ENCODE peak calls at places on chromosomes 12 and 14, in six cellular contexts. G, I, O, L, S and R are unnamed samples. For H3K4me1, the result is how much of the 10 kb centered on the place peaks cover.

GRCh38 chr12:130634866-130635265 is 81.2 kb downstream of the RIMBP2 start:
- DNase-seq in G (no peak), S (no peak), O (no peak), L (no peak), I (no peak), R (no peak)

GRCh38 chr14:67472726-67473125 is 15.8 kb downstream of the TMEM229B start:
- DNase-seq in S (no peak), I (no peak), L (no peak), O (no peak), G (no peak), R (no peak)

GRCh38 chr14:56379956-56380355 is 199.6 kb upstream of the TMEM260 start:
- DNase-seq in I (no peak), O (no peak), L (no peak), S (no peak), G (no peak), R (peak)

GRCh38 chr12:4027412-4027811 is 154.2 kb upstream of the PARP11 start:
- DNase-seq in O (no peak), I (peak), G (no peak), L (no peak), S (no peak), R (no peak)

GRCh38 chr12:28631831-28632230 is 441.6 kb downstream of the CCDC91 start:
- DNase-seq in O (no peak), G (no peak), I (no peak), S (no peak), L (no peak), R (no peak)

GRCh38 chr14:74257078-74257987 is 18.1 kb downstream of the VSX2 start:
- DNase-seq in I (peak), S (peak), O (peak), G (peak), L (peak), R (no peak)

GRCh38 chr12:6323340-6323994 is 13.0 kb downstream of the PLEKHG6 start:
- DNase-seq in G (no peak), L (peak), I (peak), O (peak), S (no peak), R (no peak)

GRCh38 chr14:57299511-57299910 is 30.7 kb downstream of the AP5M1 start:
- DNase-seq in G (no peak), I (no peak), S (no peak), L (no peak), O (no peak), R (no peak)

GRCh38 chr12:13101854-13102375 is 1.6 kb downstream of the GSG1 start:
- DNase-seq in I (no peak), S (no peak), L (no peak), O (peak), G (no peak), R (no peak)

GRCh38 chr12:43277630-43278267 is 274.3 kb downstream of the ADAMTS20 start:
- DNase-seq in I (no peak), G (no peak), L (no peak), S (no peak), O (peak), R (no peak)

GRCh38 chr14:23071244-23071974 is 14.1 kb upstream of the CDH24 start:
- DNase-seq in G (peak), L (peak), I (peak), O (peak), S (peak), R (peak)

GRCh38 chr14:84541008-84541407 is 988.9 kb upstream of the FLRT2 start:
- DNase-seq in L (no peak), G (no peak), S (no peak), I (no peak), O (no peak), R (no peak)

GRCh38 chr12:29662737-29663323 is 120.9 kb downstream of the TMTC1 start:
- DNase-seq in I (no peak), G (no peak), O (no peak), S (no peak), L (no peak), R (no peak)

GRCh38 chr14:106509176-106509575 is 982.8 kb downstream of the TMEM121 start:
- DNase-seq in I (no peak), S (no peak), L (no peak), G (no peak), O (no peak), R (no peak)

GRCh38 chr14:106507354-106507753 is 981.0 kb downstream of the TMEM121 start:
- DNase-seq in S (no peak), G (no peak), O (no peak), L (no peak), I (no peak), R (no peak)

GRCh38 chr14:106506901-106507305 is 980.5 kb downstream of the TMEM121 start:
- DNase-seq in G (no peak), L (no peak), I (no peak), O (no peak), S (no peak), R (no peak)

GRCh38 chr14:106509795-106510194 is 983.4 kb downstream of the TMEM121 start:
- DNase-seq in S (no peak), L (no peak), O (no peak), G (no peak), I (no peak), R (no peak)

DNA sequence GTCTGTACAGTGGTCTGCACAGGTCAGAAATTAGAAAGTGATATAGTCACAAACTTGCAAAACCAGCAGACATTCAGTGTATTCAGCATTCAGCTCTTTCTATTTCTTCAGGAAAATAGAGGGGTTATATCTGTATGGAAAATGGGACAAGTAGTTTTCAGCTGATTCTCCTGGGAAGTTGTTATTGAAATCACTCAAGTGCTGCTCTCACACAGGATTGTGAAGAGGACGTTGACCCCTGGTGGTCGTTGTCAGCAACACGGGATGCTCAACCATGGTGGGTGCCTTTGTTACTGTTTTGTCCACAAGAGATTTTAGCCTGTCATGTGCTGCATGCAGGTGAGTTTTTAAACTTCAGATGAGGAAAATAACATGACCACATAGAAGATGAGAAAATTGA is 981.8 kb downstream of the TMEM121 start:
- DNase-seq in L (no peak), I (no peak), S (no peak), O (no peak), G (no peak), R (no peak)
- TF ChIP-seq CTCF in L (no peak), I (no peak), S (no peak), O (no peak), G (no peak), R (no peak)

DNA sequence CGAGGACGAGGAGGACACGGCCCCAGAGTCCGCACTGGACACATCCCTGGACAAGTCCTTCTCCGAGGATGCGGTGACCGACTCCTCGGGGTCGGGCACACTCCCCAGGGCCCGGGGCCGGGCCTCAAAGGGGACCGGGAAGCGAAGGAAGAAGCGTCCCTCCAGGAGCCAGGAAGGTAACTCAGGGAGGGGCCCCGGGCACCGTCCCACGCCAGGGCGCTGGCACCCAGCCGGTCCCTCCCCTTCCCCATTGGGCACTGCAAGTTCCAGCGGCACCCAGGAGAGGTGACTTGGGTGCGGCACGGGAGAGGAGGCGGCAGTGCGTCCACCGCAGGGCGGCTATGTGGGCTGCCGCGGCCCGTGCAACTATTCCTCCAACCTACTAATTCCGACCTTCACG is 9.3 kb upstream of the ADSS1 start:
- DNase-seq in L (no peak), I (no peak), S (no peak), G (no peak), O (no peak), R (no peak)
- H3K4me1 ChIP-seq in L (under half), I (under half), S (under half), G (under half), O (under half), R (under half)

GRCh38 chr14:60803871-60804270 is 69.3 kb downstream of the MNAT1 start:
- DNase-seq in S (no peak), G (no peak), I (no peak), L (no peak), O (no peak), R (no peak)

GRCh38 chr14:60800409-60800808 is 65.8 kb downstream of the MNAT1 start:
- DNase-seq in O (no peak), G (no peak), L (no peak), I (no peak), S (no peak), R (no peak)

GRCh38 chr14:60807247-60807646 is 72.7 kb downstream of the MNAT1 start:
- DNase-seq in L (no peak), S (no peak), G (no peak), I (no peak), O (no peak), R (no peak)

GRCh38 chr14:60807971-60808370 is 73.4 kb downstream of the MNAT1 start:
- DNase-seq in G (no peak), O (no peak), I (no peak), S (no peak), L (no peak), R (no peak)

DNA sequence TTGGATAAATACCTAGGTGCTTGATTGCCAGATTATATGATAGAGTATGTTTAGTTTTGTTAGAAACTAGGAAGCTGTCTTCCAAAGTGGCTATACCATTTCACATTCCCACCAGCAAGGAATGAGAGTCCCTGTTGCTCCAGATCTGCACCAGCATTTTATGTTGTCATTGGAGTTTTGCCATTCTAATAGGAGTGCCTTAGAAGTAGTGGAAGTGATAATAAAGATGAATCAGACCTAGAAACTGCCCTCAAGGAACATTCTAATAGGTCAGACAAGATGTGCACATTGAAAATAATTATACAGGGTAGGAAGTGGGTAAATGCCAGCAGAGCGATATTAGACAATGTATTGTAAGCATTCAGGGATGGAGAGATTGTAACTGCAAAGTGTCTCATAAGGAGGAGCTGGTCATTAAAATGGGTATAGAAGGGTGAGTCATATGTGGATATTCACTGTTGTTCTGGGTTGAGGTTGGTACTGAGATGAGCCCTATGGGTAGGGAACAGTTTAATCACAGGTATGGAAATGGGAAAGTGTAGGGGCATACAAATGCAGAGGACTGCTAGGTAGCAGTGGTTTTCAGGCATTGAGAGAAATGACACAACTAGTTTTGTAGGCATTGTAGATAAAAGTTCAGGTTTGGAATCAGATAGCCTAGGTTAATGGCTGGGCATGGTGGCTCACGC is 71.5 kb downstream of the MNAT1 start:
- DNase-seq in L (no peak), O (no peak), I (no peak), G (no peak), S (no peak), R (no peak)
- TF ChIP-seq CTCF in L (no peak), O (no peak), I (no peak), G (no peak), S (no peak), R (no peak)

GRCh38 chr14:85660243-85660922 is 130.4 kb downstream of the FLRT2 start:
- DNase-seq in I (no peak), G (no peak), L (no peak), S (no peak), O (no peak), R (no peak)
- H3K4me1 ChIP-seq in I (under half), G (under half), L (under half), S (under half), O (under half), R (under half)

GRCh38 chr12:67220065-67220464 is 49.1 kb upstream of the CAND1 start:
- DNase-seq in O (no peak), I (no peak), L (no peak), G (peak), S (peak), R (no peak)
- TF ChIP-seq CTCF in O (peak), I (no peak), L (no peak), G (no peak), S (peak), R (no peak)

GRCh38 chr14:93765032-93765626 is 23.2 kb downstream of the PRIMA1 start:
- DNase-seq in O (no peak), L (no peak), G (no peak), S (no peak), I (no peak), R (no peak)
- H3K4me1 ChIP-seq in O (under half), L (under half), G (under half), S (under half), I (under half), R (under half)

GRCh38 chr14:36672095-36672494 is 10.4 kb downstream of the PAX9 start:
- DNase-seq in I (no peak), L (no peak), G (no peak), O (no peak), S (no peak), R (no peak)
- TF ChIP-seq CTCF in I (no peak), L (no peak), G (no peak), O (no peak), S (no peak), R (no peak)

GRCh38 chr14:103123634-103124500 is 606 bp downstream of the TNFAIP2 start:
- DNase-seq in O (no peak), I (peak), L (peak), S (peak), G (peak), R (peak)

GRCh38 chr14:103124501-103125001 is 1.3 kb downstream of the TNFAIP2 start:
- DNase-seq in L (no peak), S (peak), I (peak), G (peak), O (no peak), R (no peak)

GRCh38 chr14:103122578-103123127 is 608 bp upstream of the TNFAIP2 start:
- DNase-seq in O (no peak), I (no peak), L (no peak), G (peak), S (peak), R (no peak)

GRCh38 chr14:103121846-103122577 is 1.2 kb upstream of the TNFAIP2 start:
- DNase-seq in I (peak), S (peak), G (peak), L (peak), O (peak), R (peak)

GRCh38 chr14:103123128-103123633 is at the start of gene TNFAIP2:
- DNase-seq in I (peak), S (peak), L (no peak), G (peak), O (no peak), R (peak)
- H3K4me1 ChIP-seq in I (half or more), S (half or more), L (half or more), G (under half), O (half or more), R (under half)